ENCODE peak calls at places on chromosomes 13 and 19, in four cellular contexts. P is neural progenitor cell, O is upper lobe of left lung, E is esophagus squamous epithelium. G is an unnamed sample.

GRCh38 chr19:6457958-6458694 is 1.5 kb downstream of the SLC25A23 start:
- DNase-seq in P (no peak), O (no peak), E (no peak), G (no peak)

GRCh38 chr13:92842145-92842544 is 384.5 kb upstream of the GPC6 start:
- DNase-seq in O (no peak), P (no peak), E (no peak), G (no peak)

GRCh38 chr19:9970481-9970880 is 34.2 kb upstream of the OLFM2 start:
- DNase-seq in P (no peak), O (peak), E (no peak), G (no peak)

GRCh38 chr19:18558202-18558555 is 509 bp downstream of the KXD1 start:
- DNase-seq in E (no peak), P (no peak), O (no peak), G (no peak)

GRCh38 chr19:50058425-50058824 is 32.6 kb downstream of the ZNF473 start:
- DNase-seq in O (no peak), P (no peak), E (no peak), G (no peak)

GRCh38 chr13:48486362-48486761 is 46.5 kb downstream of the RCBTB2 start:
- DNase-seq in P (no peak), O (no peak), E (no peak), G (no peak)

GRCh38 chr19:16454519-16454918 is 17.3 kb downstream of the EPS15L1 start:
- DNase-seq in E (no peak), O (no peak), P (no peak), G (no peak)

GRCh38 chr13:58977085-58977484 is 1186.6 kb downstream of the DIAPH3 start:
- DNase-seq in E (no peak), P (no peak), O (peak), G (no peak)

GRCh38 chr13:70249332-70250064 is 141.2 kb upstream of the KLHL1 start:
- DNase-seq in O (no peak), P (peak), E (no peak), G (no peak)

GRCh38 chr13:39484506-39485313 is 118.3 kb downstream of the LHFPL6 start:
- DNase-seq in P (no peak), O (no peak), E (no peak), G (no peak)

GRCh38 chr19:35533822-35534521 is 716 bp downstream of the GAPDHS start:
- DNase-seq in O (peak), P (peak), E (no peak), G (no peak)

GRCh38 chr13:57629821-57630235 is 1.7 kb upstream of the PCDH17 start:
- DNase-seq in O (peak), E (no peak), P (peak), G (peak)

GRCh38 chr13:51714663-51715168 is 89.2 kb downstream of the DHRS12 start:
- DNase-seq in P (no peak), E (no peak), O (no peak), G (no peak)

GRCh38 chr13:34942732-34943674 is 933 bp downstream of the NBEA start:
- DNase-seq in O (peak), P (peak), E (no peak), G (no peak)

GRCh38 chr13:30572859-30573275 is 44.9 kb upstream of the USPL1 start:
- DNase-seq in E (no peak), O (no peak), P (no peak), G (no peak)

GRCh38 chr13:42807866-42808265 is 26.5 kb downstream of the FAM216B start:
- DNase-seq in P (no peak), E (no peak), O (no peak), G (no peak)

GRCh38 chr19:31530781-31531180 is 181.5 kb upstream of the TSHZ3 start:
- DNase-seq in P (no peak), O (no peak), E (no peak), G (no peak)

GRCh38 chr19:10321417-10321797 is 5.6 kb upstream of the FDX2 start:
- DNase-seq in E (no peak), O (peak), P (no peak), G (no peak)

GRCh38 chr13:29733069-29733700 is 117.2 kb downstream of the UBL3 start:
- DNase-seq in O (no peak), E (no peak), P (no peak), G (no peak)

GRCh38 chr19:53951436-53951835 is 11.3 kb upstream of the CACNG8 start:
- DNase-seq in E (no peak), P (no peak), O (no peak), G (no peak)

GRCh38 chr19:482186-483041 is 13.9 kb upstream of the MADCAM1 start:
- DNase-seq in P (peak), O (no peak), E (no peak), G (no peak)

GRCh38 chr13:38730332-38730731 is 43.5 kb downstream of the FREM2 start:
- DNase-seq in P (peak), O (no peak), E (no peak), G (no peak)

GRCh38 chr13:111862836-111863815 is 203.8 kb upstream of the SOX1 start:
- DNase-seq in P (no peak), O (no peak), E (no peak), G (no peak)

GRCh38 chr13:99018418-99019180 is 40.7 kb upstream of the DOCK9 start:
- DNase-seq in E (no peak), P (no peak), O (no peak), G (no peak)

GRCh38 chr13:109723046-109723445 is 63.3 kb downstream of the IRS2 start:
- DNase-seq in O (no peak), E (no peak), P (no peak), G (no peak)

GRCh38 chr19:18605546-18606280 is 886 bp downstream of the CRLF1 start:
- DNase-seq in P (peak), E (no peak), O (peak), G (peak)

GRCh38 chr13:22061371-22061805 is 390.5 kb downstream of the FGF9 start:
- DNase-seq in O (peak), E (no peak), P (no peak), G (no peak)

GRCh38 chr19:30471441-30471840 is 99.3 kb downstream of the ZNF536 start:
- DNase-seq in E (no peak), O (no peak), P (no peak), G (no peak)

GRCh38 chr19:51055866-51056265 is 9.0 kb downstream of the KLK13 start:
- DNase-seq in O (no peak), E (no peak), P (no peak), G (no peak)

GRCh38 chr19:16829822-16830289 is 658 bp downstream of the SIN3B start:
- DNase-seq in O (no peak), P (no peak), E (no peak), G (no peak)

GRCh38 chr19:32238076-32238475 is 107.3 kb upstream of the ZNF507 start:
- DNase-seq in P (no peak), O (no peak), E (no peak), G (no peak)

GRCh38 chr19:46426506-46427162 is 2.1 kb downstream of the PNMA8C start:
- DNase-seq in P (peak), E (no peak), O (peak), G (peak)

GRCh38 chr19:1935484-1936208 is 5.3 kb upstream of the CSNK1G2 start:
- DNase-seq in O (no peak), P (no peak), E (no peak), G (no peak)

GRCh38 chr13:45356966-45357689 is 16.1 kb upstream of the TPT1 start:
- DNase-seq in O (no peak), P (no peak), E (no peak), G (no peak)

GRCh38 chr19:45340899-45341453 is 426 bp downstream of the KLC3 start:
- DNase-seq in E (no peak), P (peak), O (peak), G (no peak)

GRCh38 chr13:93655132-93655531 is 428.5 kb downstream of the GPC6 start:
- DNase-seq in O (no peak), P (no peak), E (no peak), G (no peak)

DNA sequence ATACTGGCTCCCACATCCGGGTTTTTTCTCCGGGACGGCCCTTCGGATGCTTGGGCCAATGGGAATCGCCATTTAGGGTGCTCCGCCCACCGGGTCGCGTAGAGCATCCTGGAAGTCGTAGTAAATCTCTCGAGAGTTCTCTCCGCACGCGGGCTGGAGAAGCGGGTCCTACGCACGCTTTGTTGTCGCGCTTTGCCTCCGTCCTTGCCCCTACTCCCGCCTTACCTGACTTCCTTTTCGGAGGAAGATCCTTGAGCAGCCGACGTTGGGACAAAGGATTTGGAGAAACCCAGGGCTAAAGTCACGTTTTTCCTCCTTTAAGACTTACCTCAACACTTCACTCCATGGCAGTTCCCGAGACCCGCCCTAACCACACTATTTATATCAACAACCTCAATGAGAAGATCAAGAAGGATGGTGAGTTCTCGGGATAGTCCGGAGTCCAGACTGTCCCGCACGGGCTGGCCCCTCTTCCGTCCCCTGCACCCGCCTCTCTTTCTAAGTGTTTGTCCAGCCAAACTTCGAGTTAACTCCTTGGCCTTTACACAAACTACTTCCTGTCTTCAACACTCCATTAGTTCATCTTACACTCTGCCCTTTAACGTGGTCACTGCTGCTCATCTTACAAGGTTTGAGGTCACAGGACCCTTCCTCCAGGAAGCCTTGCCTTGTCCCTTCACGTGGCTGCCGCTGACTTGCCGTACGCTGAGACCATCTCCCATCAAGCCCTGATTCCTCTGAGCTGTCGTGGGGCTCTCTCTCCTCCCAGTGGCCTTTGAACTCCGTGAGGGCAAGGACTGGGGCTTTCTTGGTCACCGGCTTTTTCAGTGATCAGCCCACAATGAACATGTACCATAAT is at the start of gene SNRPA:
- DNase-seq in O (no peak), P (peak), E (peak), G (peak)
- TF ChIP-seq CTCF in O (peak), P (no peak), E (no peak), G (no peak)

DNA sequence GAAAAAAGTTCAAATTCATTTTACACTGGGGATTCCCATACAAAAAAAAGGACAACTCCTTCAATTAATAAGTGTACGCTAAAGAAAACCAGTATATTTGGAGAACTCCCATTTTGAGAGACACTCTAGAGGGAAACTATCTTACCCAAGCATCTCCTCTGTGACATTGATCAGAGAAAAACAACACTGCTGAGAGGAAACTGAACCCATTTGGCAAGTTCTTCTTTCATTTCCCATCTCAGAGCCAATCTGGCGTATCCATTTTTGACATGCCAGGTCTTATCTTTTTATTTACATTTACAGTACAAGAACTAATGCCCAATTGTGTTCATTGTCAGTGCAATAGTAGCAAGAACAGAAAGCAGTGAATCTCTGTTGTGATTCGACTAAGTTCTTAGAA is 30.1 kb downstream of the LIG4 start:
- DNase-seq in O (no peak), P (no peak), E (no peak), G (no peak)
- H3K27ac ChIP-seq in O (no peak), P (no peak), E (no peak), G (no peak)

GRCh38 chr13:27041341-27041740 is 130.3 kb downstream of the USP12 start:
- DNase-seq in O (no peak), E (no peak), P (no peak), G (no peak)

GRCh38 chr13:27040826-27041108 is 130.8 kb downstream of the USP12 start:
- DNase-seq in O (no peak), P (no peak), E (no peak), G (no peak)

GRCh38 chr13:27039171-27039701 is 132.4 kb downstream of the USP12 start:
- DNase-seq in P (no peak), O (no peak), E (no peak), G (no peak)

GRCh38 chr13:27044837-27045570 is 126.6 kb downstream of the USP12 start:
- DNase-seq in E (no peak), P (no peak), O (no peak), G (no peak)

GRCh38 chr13:27043013-27043412 is 128.6 kb downstream of the USP12 start:
- DNase-seq in O (no peak), E (no peak), P (no peak), G (no peak)
- H3K4me3 ChIP-seq in O (no peak), E (no peak), P (no peak), G (no peak)

DNA sequence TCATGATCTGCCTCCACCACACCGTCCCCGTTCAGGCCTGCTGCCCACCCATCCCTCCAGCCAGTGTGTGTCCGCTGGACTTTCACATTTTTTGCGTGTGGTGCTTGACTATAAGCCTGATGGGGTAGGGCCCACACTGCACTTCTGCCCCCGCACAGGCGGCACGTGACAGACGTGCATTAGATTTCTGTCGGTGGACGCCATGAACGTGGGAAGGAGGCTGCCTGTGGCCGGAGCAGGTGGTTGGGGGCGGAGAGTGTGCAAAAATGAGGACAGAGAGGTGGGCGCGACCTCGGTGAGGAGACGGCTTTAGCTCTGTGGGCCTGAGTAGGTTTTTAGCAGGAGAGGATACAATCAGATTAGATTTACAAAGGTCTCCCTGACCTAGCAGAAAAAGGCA is 25.2 kb downstream of the PAK4 start:
- DNase-seq in P (no peak), E (no peak), O (no peak), G (no peak)
- TF ChIP-seq CTCF in P (no peak), E (no peak), O (no peak), G (no peak)

DNA sequence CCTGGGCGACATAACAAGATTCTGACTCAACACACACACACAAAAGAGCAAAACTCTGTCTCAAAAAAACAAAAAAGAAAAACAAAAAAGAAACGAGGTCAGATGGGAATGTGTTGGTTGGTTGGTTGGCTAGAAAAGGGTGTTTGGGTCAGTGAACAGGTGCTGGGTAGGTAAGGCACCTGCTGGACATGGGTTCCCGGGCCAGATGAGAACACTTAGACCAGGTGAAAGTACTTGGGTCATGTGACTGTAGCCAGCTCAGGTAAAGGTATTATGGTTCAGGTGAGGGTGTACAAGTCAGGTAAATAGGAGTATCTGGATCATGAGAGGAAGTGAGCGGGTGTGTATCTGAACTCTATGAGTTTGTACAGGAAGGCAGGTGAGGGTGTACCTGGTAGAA is 14.5 kb upstream of the ZNF414 start:
- DNase-seq in P (no peak), E (no peak), O (no peak), G (no peak)
- H3K27ac ChIP-seq in P (no peak), E (no peak), O (no peak), G (no peak)

GRCh38 chr19:15453091-15453498 is 3.3 kb upstream of the WIZ start:
- DNase-seq in O (peak), E (no peak), P (peak), G (no peak)

GRCh38 chr19:15450528-15450890 is 753 bp upstream of the WIZ start:
- DNase-seq in O (no peak), P (no peak), E (no peak), G (no peak)

GRCh38 chr19:15454371-15454800 is 4.6 kb upstream of the WIZ start:
- DNase-seq in P (no peak), E (no peak), O (peak), G (peak)

GRCh38 chr19:15453906-15454305 is 4.2 kb upstream of the WIZ start:
- DNase-seq in P (no peak), O (no peak), E (no peak), G (no peak)

DNA sequence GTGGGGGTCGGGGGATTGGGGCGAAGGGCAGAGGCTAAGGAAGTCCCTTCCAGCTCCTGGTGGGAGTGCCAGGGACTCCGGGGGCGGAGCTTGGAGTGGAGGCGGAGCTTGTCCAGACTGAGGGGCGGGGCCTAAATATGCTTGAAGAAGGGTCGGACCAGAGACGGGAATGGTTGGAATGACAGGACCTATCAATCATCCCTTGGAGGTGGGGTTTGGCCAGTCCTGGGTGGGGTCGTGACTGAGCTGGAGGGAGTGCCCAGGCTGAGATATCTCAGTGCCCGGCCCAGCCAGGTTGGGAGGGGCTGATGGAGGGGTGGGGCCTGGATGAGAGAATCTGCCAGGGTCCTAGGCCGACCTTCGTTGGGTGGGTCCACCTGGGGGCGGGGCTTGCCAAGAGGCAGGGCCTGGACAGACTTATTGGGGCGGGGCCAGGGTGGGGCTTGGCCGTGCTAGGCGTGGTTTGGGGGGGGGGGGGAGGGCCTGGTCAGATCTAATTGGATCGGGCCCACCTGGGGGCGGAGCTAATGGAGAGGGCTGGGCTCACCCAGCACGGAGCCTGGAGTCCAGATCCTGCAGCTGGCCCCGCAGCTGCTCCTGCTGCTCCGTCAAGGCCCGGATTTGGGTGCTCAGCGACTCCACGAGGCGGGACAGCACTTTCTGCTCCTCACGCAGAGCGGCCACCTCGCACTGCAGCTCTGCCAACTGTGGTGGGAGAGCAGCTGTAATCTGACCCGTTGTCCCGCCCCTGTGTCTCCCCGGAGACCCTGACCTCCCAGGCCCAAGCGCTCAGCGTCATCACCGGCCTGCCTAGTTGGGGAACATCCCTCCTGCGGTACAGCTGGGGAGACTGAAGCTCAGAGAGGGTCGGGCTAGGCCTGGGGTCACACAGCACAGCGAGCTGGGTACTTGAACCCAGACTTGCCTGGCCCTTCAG is 2.6 kb upstream of the WIZ start:
- DNase-seq in P (peak), O (peak), E (no peak), G (peak)
- H3K4me3 ChIP-seq in P (peak), O (peak), E (peak), G (no peak)